ENCODE peak calls at places on chromosomes 2 and 18, in nine cellular contexts. One of them, this sample, is unnamed.

GRCh38 chr18:59823611-59824195 is 76.1 kb upstream of the PMAIP1 start:
- DNase-seq in Daoy: peak; percentile 69
- DNase-seq in WTC11: peak; percentile 86
- DNase-seq in MCF 10A: peak; percentile 83
- DNase-seq in KBM-7: peak; percentile 62
- DNase-seq in GM13976: peak; percentile 47
- DNase-seq in mesothelial cell of epicardium: peak; percentile 83
- DNase-seq in smooth muscle cell of the brain vasculature: peak; percentile 65
- DNase-seq in omental fat pad: peak; percentile 78
- DNase-seq in this sample: peak; percentile 10

GRCh38 chr2:53994735-53995538 is 24.1 kb upstream of the PSME4 start:
- DNase-seq in smooth muscle cell of the brain vasculature: no peak
- DNase-seq in WTC11: no peak
- DNase-seq in GM13976: peak; percentile 54
- DNase-seq in omental fat pad: no peak
- DNase-seq in KBM-7: peak; percentile 83
- DNase-seq in mesothelial cell of epicardium: no peak
- DNase-seq in Daoy: no peak
- DNase-seq in MCF 10A: no peak
- DNase-seq in this sample: peak; percentile 69

GRCh38 chr2:195022514-195022842 is 634.5 kb upstream of the SLC39A10 start:
- DNase-seq in MCF 10A: no peak
- DNase-seq in smooth muscle cell of the brain vasculature: no peak
- DNase-seq in mesothelial cell of epicardium: no peak
- DNase-seq in KBM-7: no peak
- DNase-seq in GM13976: no peak
- DNase-seq in Daoy: no peak
- DNase-seq in WTC11: no peak
- DNase-seq in omental fat pad: no peak
- DNase-seq in this sample: no peak

GRCh38 chr2:45859682-45860081 is 208.2 kb downstream of the PRKCE start:
- DNase-seq in WTC11: no peak
- DNase-seq in KBM-7: no peak
- DNase-seq in omental fat pad: no peak
- DNase-seq in smooth muscle cell of the brain vasculature: no peak
- DNase-seq in GM13976: no peak
- DNase-seq in mesothelial cell of epicardium: no peak
- DNase-seq in MCF 10A: no peak
- DNase-seq in Daoy: no peak
- DNase-seq in this sample: no peak

GRCh38 chr2:46275995-46276394 is 21.2 kb upstream of the EPAS1 start:
- DNase-seq in KBM-7: peak; percentile 64
- DNase-seq in WTC11: peak; percentile 71
- DNase-seq in mesothelial cell of epicardium: no peak
- DNase-seq in smooth muscle cell of the brain vasculature: no peak
- DNase-seq in omental fat pad: no peak
- DNase-seq in Daoy: no peak
- DNase-seq in MCF 10A: no peak
- DNase-seq in GM13976: no peak
- DNase-seq in this sample: no peak

GRCh38 chr2:10434885-10435419 is 13.2 kb downstream of the ODC1 start:
- DNase-seq in GM13976: peak; percentile 93
- DNase-seq in mesothelial cell of epicardium: peak; percentile 90
- DNase-seq in Daoy: peak; percentile 91
- DNase-seq in KBM-7: peak; percentile 89
- DNase-seq in smooth muscle cell of the brain vasculature: no peak
- DNase-seq in MCF 10A: peak; percentile 81
- DNase-seq in WTC11: peak; percentile 84
- DNase-seq in omental fat pad: peak; percentile 66
- DNase-seq in this sample: peak; percentile 44

GRCh38 chr2:159982842-159983785 is 79.3 kb downstream of the PLA2R1 start:
- DNase-seq in WTC11: no peak
- DNase-seq in smooth muscle cell of the brain vasculature: no peak
- DNase-seq in KBM-7: no peak
- DNase-seq in omental fat pad: no peak
- DNase-seq in MCF 10A: no peak
- DNase-seq in GM13976: no peak
- DNase-seq in Daoy: no peak
- DNase-seq in mesothelial cell of epicardium: no peak
- DNase-seq in this sample: no peak

GRCh38 chr2:203811491-203812221 is 55.9 kb upstream of the CTLA4 start:
- DNase-seq in WTC11: no peak
- DNase-seq in smooth muscle cell of the brain vasculature: peak; percentile 49
- DNase-seq in KBM-7: peak; percentile 6
- DNase-seq in GM13976: no peak
- DNase-seq in MCF 10A: peak; percentile 85
- DNase-seq in mesothelial cell of epicardium: no peak
- DNase-seq in Daoy: peak; percentile 93
- DNase-seq in omental fat pad: peak; percentile 61
- DNase-seq in this sample: peak; percentile 23

GRCh38 chr2:161104054-161104553 is 56.1 kb upstream of the TANK start:
- DNase-seq in mesothelial cell of epicardium: no peak
- DNase-seq in omental fat pad: no peak
- DNase-seq in WTC11: no peak
- DNase-seq in MCF 10A: peak; percentile 16
- DNase-seq in GM13976: peak; percentile 31
- DNase-seq in smooth muscle cell of the brain vasculature: no peak
- DNase-seq in KBM-7: no peak
- DNase-seq in Daoy: no peak
- DNase-seq in this sample: no peak

GRCh38 chr18:67551146-67551545 is 34.6 kb upstream of the DSEL start:
- DNase-seq in GM13976: no peak
- DNase-seq in Daoy: no peak
- DNase-seq in smooth muscle cell of the brain vasculature: no peak
- DNase-seq in WTC11: no peak
- DNase-seq in KBM-7: no peak
- DNase-seq in omental fat pad: no peak
- DNase-seq in mesothelial cell of epicardium: no peak
- DNase-seq in MCF 10A: no peak
- DNase-seq in this sample: no peak

GRCh38 chr2:22359020-22359672 is 1025.8 kb upstream of the KLHL29 start:
- DNase-seq in GM13976: no peak
- DNase-seq in mesothelial cell of epicardium: no peak
- DNase-seq in omental fat pad: no peak
- DNase-seq in MCF 10A: no peak
- DNase-seq in WTC11: no peak
- DNase-seq in Daoy: no peak
- DNase-seq in smooth muscle cell of the brain vasculature: no peak
- DNase-seq in KBM-7: no peak
- DNase-seq in this sample: no peak

GRCh38 chr18:2971741-2972552 is 41.0 kb downstream of the LPIN2 start:
- DNase-seq in WTC11: no peak
- DNase-seq in Daoy: no peak
- DNase-seq in MCF 10A: no peak
- DNase-seq in KBM-7: peak; percentile 62
- DNase-seq in omental fat pad: no peak
- DNase-seq in GM13976: peak; percentile 70
- DNase-seq in smooth muscle cell of the brain vasculature: no peak
- DNase-seq in mesothelial cell of epicardium: no peak
- DNase-seq in this sample: no peak

GRCh38 chr2:177172034-177172880 is 40.3 kb upstream of the HNRNPA3 start:
- DNase-seq in smooth muscle cell of the brain vasculature: no peak
- DNase-seq in omental fat pad: no peak
- DNase-seq in MCF 10A: peak; percentile 75
- DNase-seq in mesothelial cell of epicardium: no peak
- DNase-seq in WTC11: no peak
- DNase-seq in GM13976: no peak
- DNase-seq in Daoy: peak; percentile 87
- DNase-seq in KBM-7: no peak
- DNase-seq in this sample: no peak

GRCh38 chr2:201781583-201782051 is 884 bp upstream of the ALS2 start:
- DNase-seq in MCF 10A: no peak
- DNase-seq in omental fat pad: no peak
- DNase-seq in mesothelial cell of epicardium: no peak
- DNase-seq in smooth muscle cell of the brain vasculature: no peak
- DNase-seq in KBM-7: no peak
- DNase-seq in WTC11: no peak
- DNase-seq in GM13976: peak; percentile 27
- DNase-seq in Daoy: no peak
- DNase-seq in this sample: no peak

GRCh38 chr2:209380278-209380677 is 43.6 kb upstream of the MAP2 start:
- DNase-seq in KBM-7: peak; percentile 17
- DNase-seq in WTC11: no peak
- DNase-seq in Daoy: no peak
- DNase-seq in mesothelial cell of epicardium: no peak
- DNase-seq in omental fat pad: no peak
- DNase-seq in MCF 10A: no peak
- DNase-seq in GM13976: no peak
- DNase-seq in smooth muscle cell of the brain vasculature: no peak
- DNase-seq in this sample: no peak

GRCh38 chr2:240818293-240818542 is 1.8 kb downstream of the KIF1A start:
- DNase-seq in KBM-7: no peak
- DNase-seq in MCF 10A: no peak
- DNase-seq in omental fat pad: no peak
- DNase-seq in WTC11: no peak
- DNase-seq in Daoy: no peak
- DNase-seq in smooth muscle cell of the brain vasculature: no peak
- DNase-seq in mesothelial cell of epicardium: no peak
- DNase-seq in GM13976: no peak
- DNase-seq in this sample: no peak

GRCh38 chr2:64692401-64692800 is 38.7 kb upstream of the SERTAD2 start:
- DNase-seq in MCF 10A: no peak
- DNase-seq in omental fat pad: no peak
- DNase-seq in smooth muscle cell of the brain vasculature: no peak
- DNase-seq in Daoy: peak; percentile 29
- DNase-seq in KBM-7: no peak
- DNase-seq in mesothelial cell of epicardium: no peak
- DNase-seq in GM13976: no peak
- DNase-seq in WTC11: no peak
- DNase-seq in this sample: no peak

GRCh38 chr2:134142903-134143302 is 111.0 kb upstream of the MGAT5 start:
- DNase-seq in WTC11: no peak
- DNase-seq in omental fat pad: no peak
- DNase-seq in mesothelial cell of epicardium: no peak
- DNase-seq in MCF 10A: peak; percentile 77
- DNase-seq in smooth muscle cell of the brain vasculature: no peak
- DNase-seq in GM13976: no peak
- DNase-seq in Daoy: peak; percentile 55
- DNase-seq in KBM-7: no peak
- DNase-seq in this sample: no peak

GRCh38 chr2:37779123-37779522 is 107.7 kb upstream of the CDC42EP3 start:
- DNase-seq in GM13976: no peak
- DNase-seq in MCF 10A: no peak
- DNase-seq in KBM-7: no peak
- DNase-seq in smooth muscle cell of the brain vasculature: no peak
- DNase-seq in omental fat pad: no peak
- DNase-seq in Daoy: no peak
- DNase-seq in mesothelial cell of epicardium: no peak
- DNase-seq in WTC11: no peak
- DNase-seq in this sample: no peak

GRCh38 chr18:44130365-44130942 is 550.2 kb upstream of the SETBP1 start:
- DNase-seq in KBM-7: peak; percentile 42
- DNase-seq in GM13976: peak; percentile 52
- DNase-seq in MCF 10A: peak; percentile 61
- DNase-seq in Daoy: peak; percentile 1
- DNase-seq in WTC11: peak; percentile 33
- DNase-seq in mesothelial cell of epicardium: no peak
- DNase-seq in smooth muscle cell of the brain vasculature: peak; percentile 41
- DNase-seq in omental fat pad: no peak
- DNase-seq in this sample: peak; percentile 58

GRCh38 chr2:144510206-144510991 is 9.5 kb downstream of the ZEB2 start:
- DNase-seq in smooth muscle cell of the brain vasculature: no peak
- DNase-seq in omental fat pad: no peak
- DNase-seq in KBM-7: peak; percentile 61
- DNase-seq in GM13976: peak; percentile 60
- DNase-seq in Daoy: peak; percentile 32
- DNase-seq in MCF 10A: no peak
- DNase-seq in WTC11: peak; percentile 46
- DNase-seq in mesothelial cell of epicardium: no peak
- DNase-seq in this sample: no peak

GRCh38 chr2:207223051-207223450 is 57.3 kb upstream of the KLF7 start:
- DNase-seq in GM13976: peak; percentile 50
- DNase-seq in smooth muscle cell of the brain vasculature: peak; percentile 63
- DNase-seq in WTC11: no peak
- DNase-seq in mesothelial cell of epicardium: no peak
- DNase-seq in KBM-7: no peak
- DNase-seq in omental fat pad: no peak
- DNase-seq in MCF 10A: peak; percentile 45
- DNase-seq in Daoy: peak; percentile 90
- DNase-seq in this sample: no peak

GRCh38 chr2:96509114-96509846 is 4.1 kb upstream of the NEURL3 start:
- DNase-seq in mesothelial cell of epicardium: peak; percentile 93
- DNase-seq in GM13976: peak; percentile 89
- DNase-seq in WTC11: peak; percentile 97
- DNase-seq in Daoy: peak; percentile 92
- DNase-seq in smooth muscle cell of the brain vasculature: peak; percentile 62
- DNase-seq in KBM-7: peak; percentile 81
- DNase-seq in omental fat pad: peak; percentile 82
- DNase-seq in MCF 10A: peak; percentile 84
- DNase-seq in this sample: peak; percentile 32

GRCh38 chr2:230671117-230671516 is 41.5 kb upstream of the CAB39 start:
- DNase-seq in omental fat pad: no peak
- DNase-seq in WTC11: no peak
- DNase-seq in MCF 10A: peak; percentile 17
- DNase-seq in smooth muscle cell of the brain vasculature: no peak
- DNase-seq in KBM-7: no peak
- DNase-seq in Daoy: peak; percentile 43
- DNase-seq in GM13976: no peak
- DNase-seq in mesothelial cell of epicardium: no peak
- DNase-seq in this sample: no peak

GRCh38 chr18:77749189-77749588 is 499.5 kb downstream of the GALR1 start:
- DNase-seq in GM13976: no peak
- DNase-seq in mesothelial cell of epicardium: peak; percentile 48
- DNase-seq in KBM-7: peak; percentile 21
- DNase-seq in omental fat pad: no peak
- DNase-seq in WTC11: peak; percentile 77
- DNase-seq in Daoy: peak; percentile 44
- DNase-seq in smooth muscle cell of the brain vasculature: no peak
- DNase-seq in MCF 10A: peak; percentile 5
- DNase-seq in this sample: no peak